ENCODE peak calls at places on chromosomes 11 and 22, in nine cellular contexts. One of them, this sample, is unnamed.

GRCh38 chr22:48239461-48240164 is 1477.2 kb downstream of the TBC1D22A start:
- DNase-seq in GM10248: no peak
- DNase-seq in kidney epithelial cell: no peak
- DNase-seq in Right ventricle myocardium superior: no peak
- DNase-seq in EL: no peak
- DNase-seq in activated CD4-positive, alpha-beta T cell treated with anti-CD3 and anti-CD28 coated beads, Interleukin-2, amount 50 U/mL, for 24 hours: no peak
- DNase-seq in M059J: no peak
- DNase-seq in A549: no peak
- DNase-seq in heart right ventricle: no peak
- DNase-seq in this sample: no peak

GRCh38 chr11:13928566-13929251 is 33.8 kb upstream of the SPON1 start:
- DNase-seq in GM10248: no peak
- DNase-seq in kidney epithelial cell: peak
- DNase-seq in Right ventricle myocardium superior: no peak
- DNase-seq in EL: peak
- DNase-seq in activated CD4-positive, alpha-beta T cell treated with anti-CD3 and anti-CD28 coated beads, Interleukin-2, amount 50 U/mL, for 24 hours: no peak
- DNase-seq in M059J: peak
- DNase-seq in A549: no peak
- DNase-seq in heart right ventricle: no peak
- DNase-seq in this sample: peak

GRCh38 chr22:31346255-31346732 is at the start of gene PATZ1:
- DNase-seq in GM10248: peak
- DNase-seq in kidney epithelial cell: no peak
- DNase-seq in Right ventricle myocardium superior: peak
- DNase-seq in EL: peak
- DNase-seq in activated CD4-positive, alpha-beta T cell treated with anti-CD3 and anti-CD28 coated beads, Interleukin-2, amount 50 U/mL, for 24 hours: peak
- DNase-seq in M059J: peak
- DNase-seq in A549: peak
- DNase-seq in heart right ventricle: peak
- DNase-seq in this sample: peak

GRCh38 chr11:122791836-122792235 is 46.5 kb upstream of the CRTAM start:
- DNase-seq in GM10248: no peak
- DNase-seq in kidney epithelial cell: no peak
- DNase-seq in Right ventricle myocardium superior: no peak
- DNase-seq in EL: peak
- DNase-seq in activated CD4-positive, alpha-beta T cell treated with anti-CD3 and anti-CD28 coated beads, Interleukin-2, amount 50 U/mL, for 24 hours: no peak
- DNase-seq in M059J: peak
- DNase-seq in A549: no peak
- DNase-seq in heart right ventricle: no peak
- DNase-seq in this sample: no peak

GRCh38 chr11:69086152-69086551 is 37.4 kb downstream of the TPCN2 start:
- DNase-seq in GM10248: no peak
- DNase-seq in kidney epithelial cell: no peak
- DNase-seq in Right ventricle myocardium superior: no peak
- DNase-seq in EL: no peak
- DNase-seq in activated CD4-positive, alpha-beta T cell treated with anti-CD3 and anti-CD28 coated beads, Interleukin-2, amount 50 U/mL, for 24 hours: no peak
- DNase-seq in M059J: no peak
- DNase-seq in A549: no peak
- DNase-seq in heart right ventricle: no peak
- DNase-seq in this sample: no peak

GRCh38 chr22:24990344-24990905 is 37.9 kb downstream of the KIAA1671 start:
- DNase-seq in GM10248: no peak
- DNase-seq in kidney epithelial cell: no peak
- DNase-seq in Right ventricle myocardium superior: no peak
- DNase-seq in EL: no peak
- DNase-seq in activated CD4-positive, alpha-beta T cell treated with anti-CD3 and anti-CD28 coated beads, Interleukin-2, amount 50 U/mL, for 24 hours: no peak
- DNase-seq in M059J: no peak
- DNase-seq in A549: no peak
- DNase-seq in heart right ventricle: no peak
- DNase-seq in this sample: no peak

GRCh38 chr22:17357688-17358087 is 11.6 kb upstream of the CECR2 start:
- DNase-seq in GM10248: no peak
- DNase-seq in kidney epithelial cell: no peak
- DNase-seq in Right ventricle myocardium superior: no peak
- DNase-seq in EL: no peak
- DNase-seq in activated CD4-positive, alpha-beta T cell treated with anti-CD3 and anti-CD28 coated beads, Interleukin-2, amount 50 U/mL, for 24 hours: no peak
- DNase-seq in M059J: no peak
- DNase-seq in A549: no peak
- DNase-seq in heart right ventricle: no peak
- DNase-seq in this sample: no peak

GRCh38 chr11:78213526-78214330 is 25.0 kb downstream of the USP35 start:
- DNase-seq in GM10248: no peak
- DNase-seq in kidney epithelial cell: no peak
- DNase-seq in Right ventricle myocardium superior: no peak
- DNase-seq in EL: no peak
- DNase-seq in activated CD4-positive, alpha-beta T cell treated with anti-CD3 and anti-CD28 coated beads, Interleukin-2, amount 50 U/mL, for 24 hours: no peak
- DNase-seq in M059J: no peak
- DNase-seq in A549: no peak
- DNase-seq in heart right ventricle: no peak
- DNase-seq in this sample: no peak

GRCh38 chr11:80524330-80524729 is 1083.5 kb upstream of the TENM4 start:
- DNase-seq in GM10248: no peak
- DNase-seq in kidney epithelial cell: no peak
- DNase-seq in Right ventricle myocardium superior: no peak
- DNase-seq in EL: no peak
- DNase-seq in activated CD4-positive, alpha-beta T cell treated with anti-CD3 and anti-CD28 coated beads, Interleukin-2, amount 50 U/mL, for 24 hours: no peak
- DNase-seq in M059J: no peak
- DNase-seq in A549: no peak
- DNase-seq in heart right ventricle: no peak
- DNase-seq in this sample: no peak

GRCh38 chr11:35618497-35619029 is 303 bp downstream of the FJX1 start:
- DNase-seq in GM10248: peak
- DNase-seq in kidney epithelial cell: no peak
- DNase-seq in Right ventricle myocardium superior: no peak
- DNase-seq in EL: no peak
- DNase-seq in activated CD4-positive, alpha-beta T cell treated with anti-CD3 and anti-CD28 coated beads, Interleukin-2, amount 50 U/mL, for 24 hours: no peak
- DNase-seq in M059J: peak
- DNase-seq in A549: peak
- DNase-seq in heart right ventricle: peak
- DNase-seq in this sample: peak

GRCh38 chr11:394034-394857 is at the start of gene PKP3:
- DNase-seq in GM10248: no peak
- DNase-seq in kidney epithelial cell: no peak
- DNase-seq in Right ventricle myocardium superior: no peak
- DNase-seq in EL: peak
- DNase-seq in activated CD4-positive, alpha-beta T cell treated with anti-CD3 and anti-CD28 coated beads, Interleukin-2, amount 50 U/mL, for 24 hours: no peak
- DNase-seq in M059J: peak
- DNase-seq in A549: peak
- DNase-seq in heart right ventricle: no peak
- DNase-seq in this sample: peak

GRCh38 chr11:125923012-125923579 is 18.8 kb downstream of the DDX25 start:
- DNase-seq in GM10248: peak
- DNase-seq in kidney epithelial cell: peak
- DNase-seq in Right ventricle myocardium superior: peak
- DNase-seq in EL: peak
- DNase-seq in activated CD4-positive, alpha-beta T cell treated with anti-CD3 and anti-CD28 coated beads, Interleukin-2, amount 50 U/mL, for 24 hours: peak
- DNase-seq in M059J: peak
- DNase-seq in A549: peak
- DNase-seq in heart right ventricle: peak
- DNase-seq in this sample: peak

GRCh38 chr11:113906038-113906437 is 1.4 kb downstream of the HTR3B start:
- DNase-seq in GM10248: no peak
- DNase-seq in kidney epithelial cell: no peak
- DNase-seq in Right ventricle myocardium superior: no peak
- DNase-seq in EL: peak
- DNase-seq in activated CD4-positive, alpha-beta T cell treated with anti-CD3 and anti-CD28 coated beads, Interleukin-2, amount 50 U/mL, for 24 hours: no peak
- DNase-seq in M059J: peak
- DNase-seq in A549: peak
- DNase-seq in heart right ventricle: no peak
- DNase-seq in this sample: peak

GRCh38 chr22:47782461-47783075 is 1020.1 kb downstream of the TBC1D22A start:
- DNase-seq in GM10248: no peak
- DNase-seq in kidney epithelial cell: no peak
- DNase-seq in Right ventricle myocardium superior: no peak
- DNase-seq in EL: no peak
- DNase-seq in activated CD4-positive, alpha-beta T cell treated with anti-CD3 and anti-CD28 coated beads, Interleukin-2, amount 50 U/mL, for 24 hours: no peak
- DNase-seq in M059J: no peak
- DNase-seq in A549: no peak
- DNase-seq in heart right ventricle: no peak
- DNase-seq in this sample: no peak

GRCh38 chr22:36873614-36874308 is 13.0 kb downstream of the NCF4 start:
- DNase-seq in GM10248: peak
- DNase-seq in kidney epithelial cell: no peak
- DNase-seq in Right ventricle myocardium superior: peak
- DNase-seq in EL: peak
- DNase-seq in activated CD4-positive, alpha-beta T cell treated with anti-CD3 and anti-CD28 coated beads, Interleukin-2, amount 50 U/mL, for 24 hours: no peak
- DNase-seq in M059J: peak
- DNase-seq in A549: peak
- DNase-seq in heart right ventricle: peak
- DNase-seq in this sample: peak

GRCh38 chr11:72767203-72768062 is 15.2 kb upstream of the ARAP1 start:
- DNase-seq in GM10248: no peak
- DNase-seq in kidney epithelial cell: no peak
- DNase-seq in Right ventricle myocardium superior: no peak
- DNase-seq in EL: no peak
- DNase-seq in activated CD4-positive, alpha-beta T cell treated with anti-CD3 and anti-CD28 coated beads, Interleukin-2, amount 50 U/mL, for 24 hours: no peak
- DNase-seq in M059J: no peak
- DNase-seq in A549: no peak
- DNase-seq in heart right ventricle: no peak
- DNase-seq in this sample: no peak

GRCh38 chr11:134643115-134643514 is 231.1 kb upstream of the B3GAT1 start:
- DNase-seq in GM10248: no peak
- DNase-seq in kidney epithelial cell: no peak
- DNase-seq in Right ventricle myocardium superior: no peak
- DNase-seq in EL: no peak
- DNase-seq in activated CD4-positive, alpha-beta T cell treated with anti-CD3 and anti-CD28 coated beads, Interleukin-2, amount 50 U/mL, for 24 hours: no peak
- DNase-seq in M059J: no peak
- DNase-seq in A549: no peak
- DNase-seq in heart right ventricle: no peak
- DNase-seq in this sample: no peak

GRCh38 chr11:34654491-34655334 is 33.8 kb downstream of the EHF start:
- DNase-seq in GM10248: no peak
- DNase-seq in kidney epithelial cell: no peak
- DNase-seq in Right ventricle myocardium superior: peak
- DNase-seq in EL: peak
- DNase-seq in activated CD4-positive, alpha-beta T cell treated with anti-CD3 and anti-CD28 coated beads, Interleukin-2, amount 50 U/mL, for 24 hours: no peak
- DNase-seq in M059J: peak
- DNase-seq in A549: peak
- DNase-seq in heart right ventricle: no peak
- DNase-seq in this sample: peak

GRCh38 chr11:123122341-123122740 is 60.4 kb upstream of the HSPA8 start:
- DNase-seq in GM10248: no peak
- DNase-seq in kidney epithelial cell: no peak
- DNase-seq in Right ventricle myocardium superior: peak
- DNase-seq in EL: peak
- DNase-seq in activated CD4-positive, alpha-beta T cell treated with anti-CD3 and anti-CD28 coated beads, Interleukin-2, amount 50 U/mL, for 24 hours: no peak
- DNase-seq in M059J: no peak
- DNase-seq in A549: no peak
- DNase-seq in heart right ventricle: no peak
- DNase-seq in this sample: no peak

GRCh38 chr11:93737904-93738612 is 3.2 kb downstream of the TAF1D start:
- DNase-seq in GM10248: no peak
- DNase-seq in kidney epithelial cell: no peak
- DNase-seq in Right ventricle myocardium superior: no peak
- DNase-seq in EL: peak
- DNase-seq in activated CD4-positive, alpha-beta T cell treated with anti-CD3 and anti-CD28 coated beads, Interleukin-2, amount 50 U/mL, for 24 hours: peak
- DNase-seq in M059J: peak
- DNase-seq in A549: no peak
- DNase-seq in heart right ventricle: no peak
- DNase-seq in this sample: no peak

GRCh38 chr11:101444164-101444563 is 139.6 kb downstream of the TRPC6 start:
- DNase-seq in GM10248: no peak
- DNase-seq in kidney epithelial cell: no peak
- DNase-seq in Right ventricle myocardium superior: no peak
- DNase-seq in EL: peak
- DNase-seq in activated CD4-positive, alpha-beta T cell treated with anti-CD3 and anti-CD28 coated beads, Interleukin-2, amount 50 U/mL, for 24 hours: no peak
- DNase-seq in M059J: peak
- DNase-seq in A549: no peak
- DNase-seq in heart right ventricle: no peak
- DNase-seq in this sample: peak

GRCh38 chr11:95092549-95093324 is 3.1 kb downstream of the ENDOD1 start:
- DNase-seq in GM10248: peak
- DNase-seq in kidney epithelial cell: no peak
- DNase-seq in Right ventricle myocardium superior: no peak
- DNase-seq in EL: peak
- DNase-seq in activated CD4-positive, alpha-beta T cell treated with anti-CD3 and anti-CD28 coated beads, Interleukin-2, amount 50 U/mL, for 24 hours: peak
- DNase-seq in M059J: peak
- DNase-seq in A549: peak
- DNase-seq in heart right ventricle: no peak
- DNase-seq in this sample: peak

GRCh38 chr11:46272816-46273427 is 4.5 kb upstream of the CREB3L1 start:
- DNase-seq in GM10248: no peak
- DNase-seq in kidney epithelial cell: no peak
- DNase-seq in Right ventricle myocardium superior: peak
- DNase-seq in EL: peak
- DNase-seq in activated CD4-positive, alpha-beta T cell treated with anti-CD3 and anti-CD28 coated beads, Interleukin-2, amount 50 U/mL, for 24 hours: no peak
- DNase-seq in M059J: peak
- DNase-seq in A549: no peak
- DNase-seq in heart right ventricle: peak
- DNase-seq in this sample: peak

GRCh38 chr11:66624450-66624849 is 8.0 kb downstream of the RBM14 start:
- DNase-seq in GM10248: no peak
- DNase-seq in kidney epithelial cell: no peak
- DNase-seq in Right ventricle myocardium superior: no peak
- DNase-seq in EL: no peak
- DNase-seq in activated CD4-positive, alpha-beta T cell treated with anti-CD3 and anti-CD28 coated beads, Interleukin-2, amount 50 U/mL, for 24 hours: no peak
- DNase-seq in M059J: no peak
- DNase-seq in A549: no peak
- DNase-seq in heart right ventricle: no peak
- DNase-seq in this sample: no peak

GRCh38 chr22:43411040-43411919 is 534 bp upstream of the MPPED1 start:
- DNase-seq in GM10248: no peak
- DNase-seq in kidney epithelial cell: no peak
- DNase-seq in Right ventricle myocardium superior: peak
- DNase-seq in EL: no peak
- DNase-seq in activated CD4-positive, alpha-beta T cell treated with anti-CD3 and anti-CD28 coated beads, Interleukin-2, amount 50 U/mL, for 24 hours: no peak
- DNase-seq in M059J: no peak
- DNase-seq in A549: no peak
- DNase-seq in heart right ventricle: no peak
- DNase-seq in this sample: no peak

GRCh38 chr22:43862074-43862881 is at the start of gene SULT4A1:
- DNase-seq in GM10248: no peak
- DNase-seq in kidney epithelial cell: no peak
- DNase-seq in Right ventricle myocardium superior: no peak
- DNase-seq in EL: no peak
- DNase-seq in activated CD4-positive, alpha-beta T cell treated with anti-CD3 and anti-CD28 coated beads, Interleukin-2, amount 50 U/mL, for 24 hours: no peak
- DNase-seq in M059J: no peak
- DNase-seq in A549: no peak
- DNase-seq in heart right ventricle: no peak
- DNase-seq in this sample: no peak